ENCODE peak calls at places on chromosomes 5 and 9, in nine cellular contexts. One of them, this sample, is unnamed.

GRCh38 chr5:119406551-119406950 is 45.7 kb upstream of the HSD17B4 start:
- DNase-seq in endothelial cell of umbilical vein: no peak
- DNase-seq in A549: no peak
- DNase-seq in sigmoid colon: no peak
- DNase-seq in SK-N-SH: no peak
- DNase-seq in lower lobe of right lung: no peak
- DNase-seq in IMR-90: no peak
- DNase-seq in BE2C: no peak
- DNase-seq in right lobe of liver: no peak
- DNase-seq in this sample: no peak

GRCh38 chr5:150321784-150322183 is 19.1 kb upstream of the ARSI start:
- DNase-seq in endothelial cell of umbilical vein: no peak
- DNase-seq in A549: no peak
- DNase-seq in sigmoid colon: no peak
- DNase-seq in SK-N-SH: no peak
- DNase-seq in lower lobe of right lung: no peak
- DNase-seq in IMR-90: no peak
- DNase-seq in BE2C: no peak
- DNase-seq in right lobe of liver: no peak
- DNase-seq in this sample: no peak

GRCh38 chr5:124906339-124907097 is 160.1 kb upstream of the ZNF608 start:
- DNase-seq in endothelial cell of umbilical vein: peak
- DNase-seq in A549: no peak
- DNase-seq in sigmoid colon: peak
- DNase-seq in SK-N-SH: peak
- DNase-seq in lower lobe of right lung: no peak
- DNase-seq in IMR-90: peak
- DNase-seq in BE2C: peak
- DNase-seq in right lobe of liver: no peak
- DNase-seq in this sample: peak

GRCh38 chr5:41156739-41157138 is 56.6 kb downstream of the C6 start:
- DNase-seq in endothelial cell of umbilical vein: no peak
- DNase-seq in A549: no peak
- DNase-seq in sigmoid colon: no peak
- DNase-seq in SK-N-SH: no peak
- DNase-seq in lower lobe of right lung: no peak
- DNase-seq in IMR-90: peak
- DNase-seq in BE2C: no peak
- DNase-seq in right lobe of liver: no peak
- DNase-seq in this sample: no peak

GRCh38 chr5:103031607-103032006 is 88.3 kb downstream of the GIN1 start:
- DNase-seq in endothelial cell of umbilical vein: no peak
- DNase-seq in A549: peak
- DNase-seq in sigmoid colon: no peak
- DNase-seq in SK-N-SH: no peak
- DNase-seq in lower lobe of right lung: no peak
- DNase-seq in IMR-90: no peak
- DNase-seq in BE2C: no peak
- DNase-seq in right lobe of liver: no peak
- DNase-seq in this sample: no peak

GRCh38 chr9:138096192-138096845 is 218.7 kb downstream of the CACNA1B start:
- DNase-seq in endothelial cell of umbilical vein: no peak
- DNase-seq in A549: no peak
- DNase-seq in sigmoid colon: peak
- DNase-seq in SK-N-SH: no peak
- DNase-seq in lower lobe of right lung: peak
- DNase-seq in IMR-90: no peak
- DNase-seq in BE2C: peak
- DNase-seq in right lobe of liver: peak
- DNase-seq in this sample: no peak

GRCh38 chr5:135242496-135243193 is 156.4 kb downstream of the MACROH2A1 start:
- DNase-seq in endothelial cell of umbilical vein: no peak
- DNase-seq in A549: no peak
- DNase-seq in sigmoid colon: peak
- DNase-seq in SK-N-SH: no peak
- DNase-seq in lower lobe of right lung: no peak
- DNase-seq in IMR-90: peak
- DNase-seq in BE2C: no peak
- DNase-seq in right lobe of liver: no peak
- DNase-seq in this sample: no peak

GRCh38 chr9:89978185-89978584 is 373.4 kb downstream of the GADD45G start:
- DNase-seq in endothelial cell of umbilical vein: no peak
- DNase-seq in A549: peak
- DNase-seq in sigmoid colon: no peak
- DNase-seq in SK-N-SH: no peak
- DNase-seq in lower lobe of right lung: no peak
- DNase-seq in IMR-90: peak
- DNase-seq in BE2C: no peak
- DNase-seq in right lobe of liver: no peak
- DNase-seq in this sample: no peak

GRCh38 chr9:71716138-71716909 is 52.0 kb downstream of the CEMIP2 start:
- DNase-seq in endothelial cell of umbilical vein: peak
- DNase-seq in A549: no peak
- DNase-seq in sigmoid colon: no peak
- DNase-seq in SK-N-SH: peak
- DNase-seq in lower lobe of right lung: no peak
- DNase-seq in IMR-90: no peak
- DNase-seq in BE2C: no peak
- DNase-seq in right lobe of liver: no peak
- DNase-seq in this sample: no peak

GRCh38 chr5:50934343-50934742 is 267.9 kb downstream of the PARP8 start:
- DNase-seq in endothelial cell of umbilical vein: no peak
- DNase-seq in A549: no peak
- DNase-seq in sigmoid colon: no peak
- DNase-seq in SK-N-SH: no peak
- DNase-seq in lower lobe of right lung: no peak
- DNase-seq in IMR-90: no peak
- DNase-seq in BE2C: no peak
- DNase-seq in right lobe of liver: no peak
- DNase-seq in this sample: no peak

GRCh38 chr5:160310910-160311295 is 1.5 kb downstream of the CCNJL start:
- DNase-seq in endothelial cell of umbilical vein: no peak
- DNase-seq in A549: no peak
- DNase-seq in sigmoid colon: no peak
- DNase-seq in SK-N-SH: no peak
- DNase-seq in lower lobe of right lung: no peak
- DNase-seq in IMR-90: no peak
- DNase-seq in BE2C: no peak
- DNase-seq in right lobe of liver: no peak
- DNase-seq in this sample: no peak

DNA sequence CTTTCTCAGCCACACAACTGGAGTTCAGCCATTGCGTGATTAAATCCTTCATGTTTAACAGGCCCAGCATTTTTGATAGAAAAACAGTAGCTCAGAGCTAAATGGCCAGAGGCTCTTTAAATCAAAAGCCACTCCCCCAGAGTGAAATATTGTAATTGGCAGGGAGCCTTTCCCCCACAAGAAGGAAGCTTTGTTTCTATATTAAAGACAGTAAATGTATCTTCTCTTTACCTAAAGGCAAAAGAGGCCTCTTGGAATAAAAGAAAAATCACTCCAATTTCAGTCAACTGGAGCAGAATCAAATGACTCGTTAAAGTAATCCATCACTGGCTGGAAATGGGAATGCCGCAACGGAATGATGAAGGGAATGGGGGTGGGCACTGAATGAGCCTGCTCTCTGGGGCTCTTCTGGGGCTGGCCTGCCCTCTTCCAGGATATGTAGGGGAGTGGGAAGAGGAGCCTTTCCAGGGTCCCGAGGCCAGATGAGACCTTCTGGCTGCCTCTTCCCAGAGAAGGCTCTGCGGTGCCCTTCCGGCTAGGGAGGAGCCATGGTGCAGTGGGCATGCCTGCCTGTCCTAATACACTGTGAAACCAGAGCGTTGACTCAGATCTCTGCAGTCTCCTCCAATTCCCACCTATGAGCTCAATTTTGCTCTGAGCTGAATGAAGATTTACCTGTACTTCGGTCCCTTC is 45.2 kb downstream of the ANKDD1B start:
- DNase-seq in endothelial cell of umbilical vein: peak
- DNase-seq in A549: no peak
- DNase-seq in sigmoid colon: no peak
- DNase-seq in SK-N-SH: no peak
- DNase-seq in lower lobe of right lung: no peak
- DNase-seq in IMR-90: peak
- DNase-seq in BE2C: peak
- DNase-seq in right lobe of liver: no peak
- DNase-seq in this sample: no peak
- H3K4me3 ChIP-seq in endothelial cell of umbilical vein: peak
- H3K4me3 ChIP-seq in A549: peak
- H3K4me3 ChIP-seq in sigmoid colon: peak
- H3K4me3 ChIP-seq in SK-N-SH: no peak
- H3K4me3 ChIP-seq in lower lobe of right lung: peak
- H3K4me3 ChIP-seq in IMR-90: peak
- H3K4me3 ChIP-seq in BE2C: peak
- H3K4me3 ChIP-seq in right lobe of liver: peak
- H3K4me3 ChIP-seq in this sample: peak

DNA sequence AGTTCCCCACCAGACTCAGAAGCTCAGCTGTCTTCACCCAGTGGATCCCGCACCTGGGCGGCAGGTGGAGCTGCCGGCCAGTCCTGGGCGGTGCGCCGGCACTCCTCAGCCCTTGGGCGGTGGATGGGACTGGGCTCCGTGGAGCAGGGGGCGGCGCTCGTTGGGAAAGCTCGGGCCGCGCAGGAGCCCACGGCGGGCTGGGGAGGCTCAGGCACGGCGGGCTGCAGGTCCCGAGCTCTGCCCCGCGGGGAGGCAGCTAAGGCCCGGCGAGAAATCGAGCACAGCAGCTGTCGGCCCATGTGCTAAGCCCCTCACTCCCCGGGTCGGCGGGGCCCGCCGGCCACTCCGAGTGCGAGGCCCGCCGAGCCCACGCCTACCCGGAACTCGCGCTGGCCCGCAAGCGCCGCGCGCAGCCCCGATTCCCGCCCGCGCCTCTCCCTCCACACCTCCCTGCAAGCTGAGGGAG is 560.0 kb downstream of the BRINP1 start:
- DNase-seq in endothelial cell of umbilical vein: no peak
- DNase-seq in A549: no peak
- DNase-seq in sigmoid colon: no peak
- DNase-seq in SK-N-SH: no peak
- DNase-seq in lower lobe of right lung: peak
- DNase-seq in IMR-90: no peak
- DNase-seq in BE2C: no peak
- DNase-seq in right lobe of liver: no peak
- DNase-seq in this sample: no peak
- TF ChIP-seq CTCF in endothelial cell of umbilical vein: no peak
- TF ChIP-seq CTCF in A549: no peak
- TF ChIP-seq CTCF in sigmoid colon: no peak
- TF ChIP-seq CTCF in SK-N-SH: no peak
- TF ChIP-seq CTCF in lower lobe of right lung: no peak
- TF ChIP-seq CTCF in IMR-90: no peak
- TF ChIP-seq CTCF in BE2C: no peak
- TF ChIP-seq CTCF in right lobe of liver: no peak
- TF ChIP-seq CTCF in this sample: no peak

DNA sequence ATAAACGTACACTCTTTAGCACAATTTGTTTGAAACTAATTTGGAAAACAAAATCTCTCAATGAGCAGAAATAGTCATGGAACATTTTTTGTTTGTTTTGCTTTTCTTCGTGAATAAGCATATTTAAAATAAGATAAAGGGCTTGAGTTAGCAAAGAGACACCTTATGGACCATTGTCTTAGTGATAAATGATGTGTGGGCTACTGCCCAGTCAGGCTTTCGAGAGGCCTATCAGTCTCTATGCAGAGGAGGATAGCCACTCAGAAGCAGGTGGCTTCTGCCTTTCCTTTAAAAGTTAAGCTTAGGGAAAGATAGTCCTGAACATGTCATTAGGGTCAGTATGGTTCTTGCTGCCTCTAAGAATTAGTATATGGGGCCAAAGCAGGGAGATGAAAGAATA is 2.1 kb upstream of the ARL15 start:
- DNase-seq in endothelial cell of umbilical vein: no peak
- DNase-seq in A549: no peak
- DNase-seq in sigmoid colon: no peak
- DNase-seq in SK-N-SH: no peak
- DNase-seq in lower lobe of right lung: no peak
- DNase-seq in IMR-90: no peak
- DNase-seq in BE2C: no peak
- DNase-seq in right lobe of liver: no peak
- DNase-seq in this sample: no peak
- H3K4me3 ChIP-seq in endothelial cell of umbilical vein: no peak
- H3K4me3 ChIP-seq in A549: no peak
- H3K4me3 ChIP-seq in sigmoid colon: no peak
- H3K4me3 ChIP-seq in SK-N-SH: no peak
- H3K4me3 ChIP-seq in lower lobe of right lung: no peak
- H3K4me3 ChIP-seq in IMR-90: no peak
- H3K4me3 ChIP-seq in BE2C: no peak
- H3K4me3 ChIP-seq in right lobe of liver: no peak
- H3K4me3 ChIP-seq in this sample: no peak

DNA sequence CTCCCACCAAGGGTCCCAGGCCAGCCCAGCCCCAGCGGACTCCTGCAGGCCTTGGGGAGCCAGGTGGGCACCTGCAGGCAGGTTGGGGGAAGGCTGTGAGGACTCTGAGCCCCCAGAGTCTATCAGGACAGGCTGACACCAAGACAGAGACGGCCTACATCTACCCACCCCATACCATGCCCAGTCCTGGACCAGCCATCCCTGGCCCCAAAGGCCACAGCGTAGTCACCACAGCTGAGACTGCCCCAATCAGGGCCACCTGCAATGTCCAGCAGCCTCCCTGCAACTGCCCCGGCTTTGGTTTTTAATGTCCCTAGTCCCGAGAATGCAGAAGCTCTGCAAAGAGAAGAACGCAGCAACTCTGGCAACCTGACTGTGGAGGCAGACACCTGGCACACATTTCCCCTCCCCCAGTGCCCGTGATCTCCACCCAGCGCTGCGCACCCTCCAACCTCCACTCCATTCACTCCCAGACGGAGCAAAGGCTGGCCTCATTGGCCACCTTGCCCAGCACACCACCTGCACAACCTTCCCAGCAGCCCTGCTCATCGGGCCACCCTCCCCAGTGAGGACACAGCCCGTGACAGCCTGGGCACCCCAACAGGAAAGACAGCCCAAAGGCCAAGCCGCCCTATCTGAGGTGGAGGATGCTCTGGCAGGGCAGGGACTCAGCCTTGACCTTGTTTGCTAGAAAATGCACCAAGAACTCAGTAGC is 14.9 kb downstream of the ADAMTS2 start:
- DNase-seq in endothelial cell of umbilical vein: no peak
- DNase-seq in A549: no peak
- DNase-seq in sigmoid colon: peak
- DNase-seq in SK-N-SH: no peak
- DNase-seq in lower lobe of right lung: peak
- DNase-seq in IMR-90: no peak
- DNase-seq in BE2C: no peak
- DNase-seq in right lobe of liver: peak
- DNase-seq in this sample: no peak
- TF ChIP-seq CTCF in endothelial cell of umbilical vein: no peak
- TF ChIP-seq CTCF in A549: no peak
- TF ChIP-seq CTCF in sigmoid colon: no peak
- TF ChIP-seq CTCF in SK-N-SH: no peak
- TF ChIP-seq CTCF in lower lobe of right lung: no peak
- TF ChIP-seq CTCF in IMR-90: no peak
- TF ChIP-seq CTCF in BE2C: no peak
- TF ChIP-seq CTCF in right lobe of liver: no peak
- TF ChIP-seq CTCF in this sample: no peak

DNA sequence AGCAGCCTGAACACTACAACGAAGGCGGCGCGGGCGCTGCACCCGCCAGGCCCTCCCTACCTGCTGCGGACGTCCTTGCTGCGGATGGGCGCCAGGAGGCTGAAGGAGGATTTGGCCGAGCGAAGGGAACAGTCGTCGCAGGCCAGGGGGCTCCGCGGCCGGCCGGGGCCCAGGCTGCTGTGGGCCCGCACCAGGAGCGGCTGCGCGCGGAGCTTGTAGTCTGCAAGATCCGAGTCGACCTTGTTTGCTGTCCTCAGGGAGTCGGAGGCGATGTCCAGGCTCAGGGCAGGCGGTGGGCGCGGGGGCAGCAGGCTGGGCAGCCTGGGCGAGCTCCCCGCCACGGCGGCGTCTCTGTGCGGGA is 1.1 kb downstream of the INPP5E start:
- DNase-seq in endothelial cell of umbilical vein: peak
- DNase-seq in A549: no peak
- DNase-seq in sigmoid colon: no peak
- DNase-seq in SK-N-SH: peak
- DNase-seq in lower lobe of right lung: no peak
- DNase-seq in IMR-90: peak
- DNase-seq in BE2C: no peak
- DNase-seq in right lobe of liver: no peak
- DNase-seq in this sample: no peak
- H3K4me3 ChIP-seq in endothelial cell of umbilical vein: peak
- H3K4me3 ChIP-seq in A549: peak
- H3K4me3 ChIP-seq in sigmoid colon: peak
- H3K4me3 ChIP-seq in SK-N-SH: peak
- H3K4me3 ChIP-seq in lower lobe of right lung: peak
- H3K4me3 ChIP-seq in IMR-90: peak
- H3K4me3 ChIP-seq in BE2C: peak
- H3K4me3 ChIP-seq in right lobe of liver: peak
- H3K4me3 ChIP-seq in this sample: peak